ENCODE peak calls at places on chromosomes 13 and 19, in nine cellular contexts. S, G, C, U, J, Q, R, D and H are unnamed samples.

GRCh38 chr13:74715718-74716117 is 581.5 kb upstream of the KLF12 start:
- DNase-seq in S (no peak), G (no peak), C (no peak), U (no peak), J (no peak), Q (no peak), R (no peak), D (no peak), H (no peak)

GRCh38 chr19:18045307-18046013 is 37.5 kb downstream of the ARRDC2 start:
- DNase-seq in S (no peak), G (no peak), C (no peak), U (no peak), J (no peak), Q (no peak), R (no peak), D (no peak), H (no peak)

GRCh38 chr13:29594310-29594709 is 1.2 kb downstream of the SLC7A1 start:
- DNase-seq in S (peak; percentile 53), G (peak; percentile 29), C (peak; percentile 42), U (peak; percentile 42), J (peak; percentile 55), Q (peak; percentile 65), R (no peak), D (peak; percentile 13), H (no peak)

GRCh38 chr13:37868691-37869505 is 674 bp downstream of the TRPC4 start:
- DNase-seq in S (no peak), G (no peak), C (no peak), U (no peak), J (peak; percentile 24), Q (peak; percentile 5), R (no peak), D (no peak), H (no peak)

GRCh38 chr19:52237771-52238400 is 31.5 kb upstream of the ZNF766 start:
- DNase-seq in S (peak; percentile 59), G (no peak), C (peak; percentile 10), U (peak; percentile 43), J (no peak), Q (peak; percentile 28), R (no peak), D (peak; percentile 31), H (peak; percentile 27)

GRCh38 chr13:96822900-96823299 is 171.4 kb downstream of the OXGR1 start:
- DNase-seq in S (peak; percentile 49), G (no peak), C (no peak), U (peak; percentile 12), J (peak; percentile 6), Q (peak; percentile 13), R (no peak), D (no peak), H (no peak)

GRCh38 chr13:43006893-43007631 is 15.0 kb upstream of the EPSTI1 start:
- DNase-seq in S (no peak), G (no peak), C (no peak), U (no peak), J (no peak), Q (no peak), R (no peak), D (no peak), H (no peak)

GRCh38 chr13:102710261-102710679 is 15.4 kb upstream of the METTL21C start:
- DNase-seq in S (no peak), G (no peak), C (no peak), U (no peak), J (no peak), Q (no peak), R (no peak), D (no peak), H (peak; percentile 56)

GRCh38 chr13:99256283-99256682 is 1.9 kb downstream of the GPR18 start:
- DNase-seq in S (no peak), G (no peak), C (no peak), U (no peak), J (no peak), Q (no peak), R (no peak), D (no peak), H (no peak)

GRCh38 chr19:17985037-17985818 is 18.3 kb downstream of the KCNN1 start:
- DNase-seq in S (no peak), G (no peak), C (no peak), U (no peak), J (no peak), Q (no peak), R (no peak), D (no peak), H (no peak)

GRCh38 chr19:44051654-44052402 is at the start of gene ZNF223:
- DNase-seq in S (peak; percentile 95), G (peak; percentile 12), C (peak; percentile 97), U (peak; percentile 87), J (peak; percentile 96), Q (peak; percentile 98), R (peak; percentile 54), D (peak; percentile 62), H (peak; percentile 78)

GRCh38 chr19:38193445-38193844 is 30.6 kb downstream of the DPF1 start:
- DNase-seq in S (no peak), G (no peak), C (no peak), U (no peak), J (no peak), Q (no peak), R (no peak), D (no peak), H (no peak)

GRCh38 chr13:102901056-102901455 is 55.2 kb downstream of the ERCC5 start:
- DNase-seq in S (no peak), G (no peak), C (no peak), U (no peak), J (no peak), Q (no peak), R (no peak), D (no peak), H (no peak)

GRCh38 chr19:2176336-2176994 is 12.7 kb downstream of the DOT1L start:
- DNase-seq in S (no peak), G (no peak), C (no peak), U (no peak), J (no peak), Q (no peak), R (no peak), D (no peak), H (no peak)

GRCh38 chr19:16542894-16543498 is 759 bp upstream of the CHERP start:
- DNase-seq in S (no peak), G (no peak), C (no peak), U (no peak), J (no peak), Q (no peak), R (no peak), D (no peak), H (no peak)

GRCh38 chr19:13965926-13966683 is 13.8 kb downstream of the DCAF15 start:
- DNase-seq in S (no peak), G (no peak), C (no peak), U (no peak), J (no peak), Q (no peak), R (no peak), D (no peak), H (no peak)

GRCh38 chr13:41668130-41668757 is 210.9 kb downstream of the RGCC start:
- DNase-seq in S (peak; percentile 45), G (no peak), C (peak; percentile 86), U (peak; percentile 94), J (peak; percentile 44), Q (peak; percentile 32), R (peak; percentile 52), D (no peak), H (peak; percentile 89)